ENCODE peak calls at places on chromosomes 4 and X, in nine cellular contexts. P, Z, H, U, A, Y, O, R and T are unnamed samples.

GRCh38 chr4:152308925-152309324 is 227.0 kb downstream of the FBXW7 start:
- DNase-seq in P (no peak), Z (no peak), H (no peak), U (no peak), A (no peak), Y (no peak), O (no peak), R (no peak), T (no peak)

GRCh38 chrX:42714981-42715688 is 62.8 kb downstream of the PPP1R2C start:
- DNase-seq in P (peak), Z (peak), H (peak), U (peak), A (peak), Y (no peak), O (peak), R (peak), T (no peak)

GRCh38 chrX:24759786-24760185 is 66.1 kb downstream of the POLA1 start:
- DNase-seq in P (no peak), Z (no peak), H (no peak), U (no peak), A (no peak), Y (no peak), O (no peak), R (no peak), T (no peak)

GRCh38 chrX:106168107-106168506 is at the start of gene PWWP3B:
- DNase-seq in P (peak), Z (peak), H (no peak), U (peak), A (peak), Y (no peak), O (peak), R (no peak), T (no peak)

GRCh38 chr4:24745172-24745895 is 50.0 kb upstream of the SOD3 start:
- DNase-seq in P (no peak), Z (no peak), H (no peak), U (no peak), A (no peak), Y (no peak), O (no peak), R (no peak), T (no peak)

GRCh38 chr4:113086172-113086695 is 36.8 kb downstream of the ANK2 start:
- DNase-seq in P (no peak), Z (no peak), H (no peak), U (no peak), A (no peak), Y (no peak), O (no peak), R (no peak), T (no peak)

GRCh38 chr4:13515268-13515667 is 29.0 kb downstream of the NKX3-2 start:
- DNase-seq in P (no peak), Z (no peak), H (no peak), U (no peak), A (no peak), Y (no peak), O (no peak), R (no peak), T (no peak)

GRCh38 chr4:122695226-122695625 is 37.3 kb upstream of the BBS12 start:
- DNase-seq in P (no peak), Z (no peak), H (no peak), U (no peak), A (no peak), Y (no peak), O (no peak), R (no peak), T (peak)

GRCh38 chr4:80215449-80216052 is 18.2 kb downstream of the PRDM8 start:
- DNase-seq in P (no peak), Z (no peak), H (no peak), U (peak), A (no peak), Y (peak), O (no peak), R (peak), T (no peak)

DNA sequence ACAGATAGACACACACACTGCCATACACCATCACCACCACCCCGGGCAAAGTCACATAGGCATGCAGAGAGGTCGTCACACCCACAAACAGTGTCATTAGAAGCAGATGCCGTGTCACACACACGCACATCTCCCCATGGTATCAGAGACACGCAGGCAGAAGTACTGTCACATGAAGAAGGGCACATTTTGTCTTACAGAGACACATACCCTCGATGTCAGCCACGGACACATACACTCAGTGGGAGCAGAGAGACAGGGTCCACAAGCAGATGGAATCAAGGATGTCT is 3.3 kb downstream of the NALF2 start:
- DNase-seq in P (no peak), Z (no peak), H (no peak), U (no peak), A (no peak), Y (no peak), O (no peak), R (no peak), T (no peak)
- H3K27ac ChIP-seq in P (no peak), Z (no peak), H (no peak), U (no peak), A (no peak), Y (no peak), O (no peak), R (no peak), T (no peak)

GRCh38 chr4:124904723-124905390 is 192.3 kb upstream of the ANKRD50 start:
- DNase-seq in P (no peak), Z (no peak), H (no peak), U (no peak), A (no peak), Y (no peak), O (no peak), R (peak), T (no peak)
- TF ChIP-seq POLR2AphosphoS5 in P (no peak), Z (no peak), H (no peak), U (no peak), A (no peak), Y (no peak), O (no peak), R (no peak), T (no peak)

DNA sequence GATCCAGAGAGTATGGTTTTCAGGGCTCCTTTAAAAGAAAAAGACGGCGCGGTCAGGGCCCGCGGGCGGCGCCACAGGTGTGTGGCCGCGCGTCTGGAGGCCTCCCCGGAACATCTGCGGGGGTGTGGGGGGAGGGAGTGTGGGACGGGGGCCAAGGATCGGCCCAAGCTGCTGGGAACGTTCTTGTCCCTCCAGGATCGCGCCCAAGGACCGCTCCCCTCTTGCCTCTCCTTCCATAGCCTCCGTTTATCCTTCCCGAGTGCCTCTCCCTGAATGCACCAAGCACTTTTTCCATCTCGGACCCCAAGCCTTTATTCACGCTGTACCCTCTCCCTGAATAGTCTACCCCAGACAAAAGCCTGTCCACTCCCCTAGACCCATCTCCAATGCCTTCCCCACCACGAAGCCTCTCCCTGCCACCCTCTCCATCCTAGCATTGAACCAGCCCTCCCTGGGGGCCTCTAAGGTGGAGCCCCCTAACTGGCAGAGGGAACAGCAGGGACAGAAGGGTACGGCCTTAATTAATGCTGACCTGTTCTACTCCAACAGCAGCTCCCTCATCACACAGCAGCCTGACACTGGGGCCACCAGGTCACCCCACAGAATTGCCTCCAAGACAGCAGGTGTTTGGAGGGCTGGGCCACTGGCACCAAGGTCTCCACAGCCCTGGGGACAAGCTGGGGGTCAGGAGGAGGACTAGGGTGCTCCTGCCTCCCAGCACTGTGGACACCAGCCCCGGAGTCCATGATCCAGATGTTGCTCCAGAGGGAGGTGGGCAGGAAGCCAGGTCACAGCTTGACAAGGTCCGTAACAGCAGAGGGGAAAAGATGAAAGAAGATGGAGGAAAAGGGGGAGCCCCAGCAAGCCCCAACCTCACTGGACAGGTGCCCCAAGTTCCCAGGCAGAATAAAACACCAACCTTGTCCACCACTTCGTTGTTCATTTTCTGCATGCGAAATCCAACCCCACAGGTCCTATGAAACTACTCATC is 3.9 kb downstream of the CRMP1 start:
- DNase-seq in P (no peak), Z (no peak), H (no peak), U (no peak), A (no peak), Y (no peak), O (no peak), R (no peak), T (no peak)
- H3K27ac ChIP-seq in P (no peak), Z (no peak), H (no peak), U (no peak), A (no peak), Y (no peak), O (no peak), R (no peak), T (no peak)

DNA sequence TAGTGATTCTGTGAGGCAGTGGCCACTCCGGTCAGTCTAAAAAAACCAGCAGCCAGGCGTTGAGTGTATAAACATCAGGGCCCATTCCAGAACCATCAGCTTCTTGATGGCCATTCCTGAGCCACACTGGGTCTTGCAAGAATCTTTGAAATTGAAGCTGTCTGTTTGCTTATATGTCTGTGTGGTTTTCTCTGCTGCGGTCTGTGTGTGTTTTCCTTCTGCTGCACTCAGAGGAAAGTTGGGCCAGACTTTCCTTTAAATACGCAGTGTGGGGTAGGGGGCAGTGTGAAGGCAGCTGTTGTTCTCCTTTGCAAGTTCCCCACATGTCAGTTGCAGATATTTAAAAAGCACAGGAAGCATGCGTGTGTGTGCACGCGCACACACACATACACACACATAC is 32.2 kb downstream of the CCKAR start:
- DNase-seq in P (no peak), Z (no peak), H (no peak), U (no peak), A (no peak), Y (no peak), O (no peak), R (no peak), T (no peak)
- TF ChIP-seq POLR2AphosphoS5 in P (no peak), Z (no peak), H (no peak), U (no peak), A (no peak), Y (no peak), O (no peak), R (no peak), T (no peak)

DNA sequence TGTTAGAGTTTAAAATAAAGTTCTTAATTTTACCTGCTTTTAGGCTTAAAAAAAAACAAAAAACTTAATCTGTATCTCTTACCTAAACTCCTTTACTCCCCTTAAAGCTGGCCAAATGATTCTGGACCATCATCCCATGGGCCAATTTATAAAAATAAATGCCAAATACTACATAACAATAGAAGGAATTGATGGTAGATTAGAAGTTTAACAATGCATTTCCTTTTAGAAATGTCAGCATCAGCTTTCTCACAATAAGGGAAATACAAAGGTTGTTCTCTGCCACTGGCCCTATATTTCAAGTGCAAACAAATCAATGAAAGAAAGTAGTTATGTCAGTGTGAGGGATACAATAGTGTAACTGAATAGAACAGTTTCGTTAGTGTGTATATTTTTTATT is 5.7 kb upstream of the RAPGEF2 start:
- DNase-seq in P (no peak), Z (no peak), H (no peak), U (no peak), A (no peak), Y (no peak), O (no peak), R (peak), T (no peak)
- H3K27ac ChIP-seq in P (no peak), Z (no peak), H (no peak), U (peak), A (no peak), Y (no peak), O (no peak), R (no peak), T (no peak)

GRCh38 chr4:7960790-7961655 is 21.4 kb upstream of the AFAP1 start:
- DNase-seq in P (peak), Z (peak), H (no peak), U (no peak), A (no peak), Y (no peak), O (no peak), R (peak), T (peak)
- TF ChIP-seq POLR2AphosphoS5 in P (peak), Z (no peak), H (no peak), U (no peak), A (peak), Y (no peak), O (peak), R (peak), T (peak)

GRCh38 chrX:120751683-120752082 is 121.8 kb upstream of the C1GALT1C1 start:
- DNase-seq in P (no peak), Z (no peak), H (no peak), U (no peak), A (no peak), Y (no peak), O (no peak), R (no peak), T (no peak)
- H3K27ac ChIP-seq in P (no peak), Z (no peak), H (no peak), U (no peak), A (no peak), Y (no peak), O (no peak), R (no peak), T (no peak)

GRCh38 chr4:56799824-56800756 is 21.4 kb downstream of the SPINK2 start:
- DNase-seq in P (peak), Z (peak), H (peak), U (peak), A (peak), Y (peak), O (peak), R (peak), T (peak)

GRCh38 chr4:56799291-56799823 is 22.1 kb downstream of the SPINK2 start:
- DNase-seq in P (no peak), Z (no peak), H (no peak), U (no peak), A (no peak), Y (no peak), O (no peak), R (no peak), T (no peak)

GRCh38 chr4:56804551-56804950 is 16.9 kb downstream of the SPINK2 start:
- DNase-seq in P (no peak), Z (no peak), H (no peak), U (no peak), A (no peak), Y (no peak), O (no peak), R (no peak), T (no peak)

GRCh38 chr4:56803473-56803872 is 18.0 kb downstream of the SPINK2 start:
- DNase-seq in P (peak), Z (no peak), H (no peak), U (no peak), A (no peak), Y (no peak), O (no peak), R (no peak), T (no peak)
- TF ChIP-seq POLR2AphosphoS5 in P (no peak), Z (no peak), H (no peak), U (no peak), A (no peak), Y (no peak), O (no peak), R (no peak), T (no peak)